ENCODE peak calls at places on chromosomes 5 and 9, in four cellular contexts. T is endothelial cell of umbilical vein, Y is K562, Z is GM12878. S is an unnamed sample.

GRCh38 chr9:95138474-95138873 is 179.0 kb downstream of the FANCC start:
- DNase-seq in T (peak), Y (no peak), Z (no peak), S (no peak)

GRCh38 chr5:93107828-93108520 is 473.0 kb downstream of the NR2F1-AS1 start:
- DNase-seq in T (no peak), Y (no peak), Z (no peak), S (no peak)

GRCh38 chr9:130301483-130302286 is 36.1 kb downstream of the HMCN2 start:
- DNase-seq in T (no peak), Y (no peak), Z (no peak), S (no peak)

GRCh38 chr5:1412621-1413020 is 32.6 kb downstream of the SLC6A3 start:
- DNase-seq in T (no peak), Y (no peak), Z (no peak), S (no peak)

GRCh38 chr9:133750927-133751649 is 12.9 kb upstream of the SARDH start:
- DNase-seq in T (no peak), Y (no peak), Z (no peak), S (no peak)

GRCh38 chr9:2599896-2600295 is 21.7 kb upstream of the VLDLR start:
- DNase-seq in T (no peak), Y (no peak), Z (no peak), S (no peak)

GRCh38 chr9:16828335-16829281 is 41.9 kb downstream of the BNC2 start:
- DNase-seq in T (peak), Y (no peak), Z (no peak), S (no peak)

GRCh38 chr9:126491256-126491879 is 122.4 kb upstream of the LMX1B start:
- DNase-seq in T (peak), Y (peak), Z (no peak), S (peak)

GRCh38 chr9:121773286-121773953 is 122.0 kb downstream of the DAB2IP start:
- DNase-seq in T (no peak), Y (no peak), Z (no peak), S (no peak)

GRCh38 chr9:121707477-121708424 is 56.3 kb downstream of the DAB2IP start:
- DNase-seq in T (no peak), Y (no peak), Z (peak), S (no peak)

GRCh38 chr5:122999947-123000563 is 36.5 kb downstream of the PPIC start:
- DNase-seq in T (peak), Y (peak), Z (peak), S (peak)

GRCh38 chr9:131500377-131500776 is 2.3 kb upstream of the POMT1 start:
- DNase-seq in T (no peak), Y (no peak), Z (no peak), S (peak)

GRCh38 chr5:181062631-181063030 is 22.6 kb downstream of the BTNL9 start:
- DNase-seq in T (no peak), Y (no peak), Z (no peak), S (no peak)

GRCh38 chr5:181061645-181062044 is 21.6 kb downstream of the BTNL9 start:
- DNase-seq in T (no peak), Y (no peak), Z (no peak), S (no peak)

GRCh38 chr5:181064987-181065386 is 24.9 kb downstream of the BTNL9 start:
- DNase-seq in T (no peak), Y (no peak), Z (no peak), S (no peak)

GRCh38 chr5:181060924-181061323 is 20.9 kb downstream of the BTNL9 start:
- DNase-seq in T (no peak), Y (no peak), Z (no peak), S (no peak)

GRCh38 chr5:181063514-181063913 is 23.4 kb downstream of the BTNL9 start:
- DNase-seq in T (no peak), Y (no peak), Z (no peak), S (no peak)
- TF ChIP-seq MYC in T (no peak), Y (no peak), Z (no peak), S (no peak)

GRCh38 chr9:19461135-19461534 is 52.3 kb downstream of the ACER2 start:
- DNase-seq in T (no peak), Y (no peak), Z (no peak), S (no peak)
- TF ChIP-seq MYC in T (no peak), Y (no peak), Z (no peak), S (no peak)

GRCh38 chr5:170179626-170180025 is 53.2 kb upstream of the C5orf58 start:
- DNase-seq in T (no peak), Y (no peak), Z (no peak), S (no peak)

GRCh38 chr5:170181902-170182301 is 50.9 kb upstream of the C5orf58 start:
- DNase-seq in T (no peak), Y (no peak), Z (no peak), S (no peak)

GRCh38 chr5:170182461-170182860 is 50.3 kb upstream of the C5orf58 start:
- DNase-seq in T (no peak), Y (no peak), Z (no peak), S (no peak)

GRCh38 chr5:170184737-170185136 is 48.0 kb upstream of the C5orf58 start:
- DNase-seq in T (no peak), Y (no peak), Z (no peak), S (no peak)

GRCh38 chr5:170184007-170184687 is 48.6 kb upstream of the C5orf58 start:
- DNase-seq in T (peak), Y (peak), Z (no peak), S (peak)
- TF ChIP-seq MYC in T (no peak), Y (no peak), Z (no peak), S (no peak)

GRCh38 chr5:73921746-73922145 is 295.8 kb downstream of the ARHGEF28 start:
- DNase-seq in T (no peak), Y (no peak), Z (no peak), S (no peak)

GRCh38 chr5:73913971-73914370 is 288.0 kb downstream of the ARHGEF28 start:
- DNase-seq in T (no peak), Y (no peak), Z (no peak), S (no peak)

GRCh38 chr5:73912755-73913365 is 286.9 kb downstream of the ARHGEF28 start:
- DNase-seq in T (no peak), Y (no peak), Z (peak), S (no peak)

GRCh38 chr5:73918791-73919221 is 292.8 kb downstream of the ARHGEF28 start:
- DNase-seq in T (peak), Y (no peak), Z (no peak), S (no peak)

DNA sequence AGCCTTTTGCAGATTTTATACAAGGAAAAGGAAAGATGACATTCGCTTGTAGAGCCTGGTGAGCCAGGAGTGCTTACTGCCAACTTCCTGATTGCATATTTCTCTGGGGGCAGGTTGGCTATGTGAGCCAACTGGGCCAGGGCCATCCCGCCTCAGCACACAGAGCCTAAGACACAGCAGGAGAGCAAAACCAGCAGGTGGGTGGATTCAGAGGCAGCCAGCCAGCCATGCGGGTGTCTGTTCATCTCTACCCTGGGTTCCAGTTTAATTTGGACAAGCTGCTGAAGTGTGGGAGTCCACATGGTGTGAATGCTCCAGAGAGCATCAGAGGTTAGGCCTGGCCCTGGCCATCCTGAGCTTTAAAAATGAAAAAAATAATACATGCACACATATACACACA is 291.4 kb downstream of the ARHGEF28 start:
- DNase-seq in T (no peak), Y (no peak), Z (no peak), S (no peak)
- TF ChIP-seq MYC in T (no peak), Y (no peak), Z (no peak), S (no peak)

GRCh38 chr5:36173426-36173825 is 21.5 kb downstream of the SKP2 start:
- DNase-seq in T (no peak), Y (no peak), Z (no peak), S (no peak)

GRCh38 chr5:36164461-36164860 is 12.6 kb downstream of the SKP2 start:
- DNase-seq in T (no peak), Y (no peak), Z (no peak), S (no peak)

GRCh38 chr5:36172593-36172992 is 20.7 kb downstream of the SKP2 start:
- DNase-seq in T (no peak), Y (no peak), Z (no peak), S (no peak)

GRCh38 chr5:36170869-36171424 is 19.0 kb downstream of the SKP2 start:
- DNase-seq in T (no peak), Y (no peak), Z (no peak), S (no peak)

DNA sequence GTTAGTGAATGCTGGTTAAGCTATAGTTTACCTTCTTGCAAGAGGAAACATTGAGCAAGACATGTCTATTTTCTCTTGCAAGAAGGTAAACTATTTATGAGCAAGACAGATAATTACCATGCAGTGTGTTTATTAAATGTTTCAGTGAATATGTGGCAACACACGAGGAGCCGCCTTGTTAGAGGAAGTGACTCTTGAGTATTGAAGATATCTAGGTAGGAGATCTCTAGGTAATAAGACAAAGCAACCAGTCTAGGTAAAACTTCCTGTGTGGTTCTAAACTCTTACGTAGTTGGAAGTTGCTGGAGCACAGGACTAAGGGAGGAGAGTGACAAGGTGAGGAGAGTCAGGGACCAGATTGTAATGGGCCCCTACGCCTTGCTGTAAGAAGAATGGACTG is 16.8 kb downstream of the SKP2 start:
- DNase-seq in T (no peak), Y (no peak), Z (no peak), S (no peak)
- TF ChIP-seq MYC in T (no peak), Y (no peak), Z (no peak), S (no peak)